ENCODE peak calls at places on chromosomes 5 and 9, in four cellular contexts. E, Q, G and W are unnamed samples.

GRCh38 chr5:130514984-130515690 is 610.9 kb downstream of the CHSY3 start:
- DNase-seq in E (no peak), Q (no peak), G (no peak), W (no peak)

GRCh38 chr5:180976518-180976917 is 12.1 kb upstream of the BTNL3 start:
- DNase-seq in E (no peak), Q (no peak), G (peak), W (no peak)

GRCh38 chr9:99905833-99906402 is 536 bp upstream of the STX17 start:
- DNase-seq in E (no peak), Q (no peak), G (no peak), W (no peak)

GRCh38 chr5:17132444-17133083 is 84.9 kb upstream of the BASP1 start:
- DNase-seq in E (peak), Q (no peak), G (no peak), W (no peak)

GRCh38 chr9:73042155-73042554 is 89.3 kb upstream of the ALDH1A1 start:
- DNase-seq in E (no peak), Q (no peak), G (no peak), W (no peak)

GRCh38 chr9:33992622-33993021 is 56.1 kb downstream of the UBAP2 start:
- DNase-seq in E (no peak), Q (no peak), G (no peak), W (no peak)

GRCh38 chr9:111305914-111306313 is 24.1 kb downstream of the OR2K2 start:
- DNase-seq in E (no peak), Q (no peak), G (no peak), W (no peak)

GRCh38 chr5:64229163-64229774 is 63.6 kb downstream of the RNF180 start:
- DNase-seq in E (no peak), Q (no peak), G (no peak), W (no peak)

GRCh38 chr5:128052764-128053163 is 30.8 kb upstream of the SLC12A2 start:
- DNase-seq in E (no peak), Q (no peak), G (no peak), W (no peak)

GRCh38 chr5:132776077-132776931 is 735 bp downstream of the SEPTIN8 start:
- DNase-seq in E (no peak), Q (peak), G (peak), W (peak)

GRCh38 chr5:68445257-68446069 is 229.9 kb downstream of the PIK3R1 start:
- DNase-seq in E (no peak), Q (no peak), G (no peak), W (no peak)

GRCh38 chr5:139752506-139753350 is 42.9 kb upstream of the PSD2 start:
- DNase-seq in E (no peak), Q (no peak), G (no peak), W (no peak)

GRCh38 chr9:110156902-110157301 is 51.1 kb downstream of the C9orf152 start:
- DNase-seq in E (peak), Q (no peak), G (no peak), W (no peak)

GRCh38 chr5:96151891-96152290 is 190.2 kb upstream of the ELL2 start:
- DNase-seq in E (no peak), Q (no peak), G (no peak), W (no peak)

GRCh38 chr9:33921967-33922895 is 105.3 kb downstream of the UBE2R2 start:
- DNase-seq in E (no peak), Q (no peak), G (no peak), W (no peak)

GRCh38 chr5:155616779-155617392 is 603.3 kb downstream of the KIF4B start:
- DNase-seq in E (peak), Q (peak), G (no peak), W (peak)

GRCh38 chr9:127207734-127208410 is 56.7 kb upstream of the GARNL3 start:
- DNase-seq in E (no peak), Q (no peak), G (no peak), W (no peak)

DNA sequence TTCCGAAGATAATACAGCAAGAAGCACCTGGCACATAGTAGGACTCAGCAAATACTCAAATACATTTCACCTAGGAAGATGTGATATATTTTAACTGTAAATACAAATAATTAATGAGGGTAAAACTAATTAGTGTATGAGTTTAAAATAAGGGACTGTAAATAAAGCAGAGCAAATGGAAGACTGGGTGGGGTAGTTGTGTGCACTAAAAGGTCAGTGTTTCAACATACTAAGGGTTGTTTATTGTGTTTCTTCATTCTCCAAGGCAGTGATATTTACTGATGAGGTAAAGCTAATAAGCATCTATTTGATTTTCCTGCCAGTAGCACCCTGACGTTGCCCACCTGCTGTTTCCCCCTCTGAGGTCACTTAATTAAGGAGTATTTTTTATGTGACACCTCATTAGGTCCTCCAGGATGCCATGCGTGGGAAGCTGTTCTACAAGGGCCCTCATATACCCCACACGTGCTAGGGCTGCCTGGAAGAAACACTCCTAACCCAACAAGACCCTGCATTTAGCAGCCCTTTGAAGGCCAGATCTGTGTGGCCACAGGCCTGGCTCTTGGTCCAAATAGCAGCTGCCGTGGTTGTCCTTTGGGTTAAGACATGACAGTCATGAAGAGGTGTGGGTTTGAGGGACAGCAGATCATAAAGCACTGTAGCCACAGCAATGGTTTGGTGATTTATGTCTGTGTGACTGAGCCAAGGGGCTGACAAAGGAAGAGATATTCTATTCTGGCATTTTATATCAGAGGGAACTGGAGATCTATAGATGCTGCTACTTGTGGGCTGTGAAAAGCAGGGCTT is 97.5 kb upstream of the RPS23 start:
- DNase-seq in E (no peak), Q (no peak), G (no peak), W (no peak)
- TF ChIP-seq CTCF in E (no peak), Q (no peak), G (no peak), W (no peak)

DNA sequence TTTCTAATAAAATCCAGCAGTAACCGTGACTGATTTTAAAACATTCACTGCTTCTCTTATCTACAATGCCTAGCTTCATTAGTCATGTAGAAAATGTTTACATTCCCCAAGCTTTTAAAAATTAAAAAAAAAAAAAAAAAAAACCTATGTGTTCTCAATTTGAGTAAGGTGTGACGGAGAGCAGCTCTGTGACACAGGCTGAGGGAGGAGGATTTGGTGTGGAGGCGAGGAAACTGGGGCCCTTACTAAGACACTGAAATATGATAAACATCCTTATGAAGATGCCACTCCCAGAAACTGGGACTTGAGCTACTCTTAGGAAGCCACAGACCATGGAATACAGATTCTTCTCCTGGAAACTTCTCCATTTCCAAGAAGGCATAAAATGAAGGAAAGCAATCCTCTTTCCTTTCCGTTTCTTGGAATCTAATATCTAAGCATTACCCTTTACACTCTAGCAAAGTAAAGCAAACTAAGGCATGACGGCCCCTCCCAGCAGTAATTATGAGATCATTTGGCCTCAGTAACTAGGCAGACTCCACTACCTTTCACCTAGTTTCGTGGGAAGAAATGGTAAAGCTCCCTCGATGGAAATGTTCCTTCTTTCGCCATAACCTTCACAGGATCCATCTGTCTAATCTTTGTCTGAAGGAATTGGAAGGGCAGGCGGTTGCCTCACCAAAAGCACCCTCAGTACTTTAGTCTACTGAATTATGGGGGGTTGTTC is 23.5 kb downstream of the GRAMD2B start:
- DNase-seq in E (no peak), Q (no peak), G (no peak), W (no peak)
- H3K27ac ChIP-seq in E (no peak), Q (no peak), G (peak), W (peak)

GRCh38 chr9:70609542-70610286 is 195.3 kb upstream of the KLF9 start:
- DNase-seq in E (no peak), Q (peak), G (peak), W (no peak)
- H3K4me3 ChIP-seq in E (no peak), Q (no peak), G (no peak), W (no peak)

DNA sequence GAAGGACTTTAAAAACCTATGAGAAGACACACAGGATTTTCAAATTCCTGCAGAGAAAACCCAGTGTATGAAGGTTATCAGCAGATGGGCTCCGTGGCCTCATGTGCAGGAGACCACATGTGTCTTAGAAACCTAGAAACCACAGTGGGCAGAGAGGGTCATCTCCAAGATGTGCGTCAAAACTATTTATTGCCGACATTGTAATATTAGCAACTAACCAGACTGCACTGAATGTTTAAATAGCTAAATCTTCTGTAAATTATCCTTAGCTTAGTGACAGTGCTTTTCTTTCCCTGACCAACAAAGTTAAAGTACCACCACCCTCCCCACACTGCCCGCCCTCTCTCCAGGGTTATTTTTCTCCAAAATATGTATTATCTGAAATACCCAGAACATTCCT is 457.9 kb downstream of the ICE1 start:
- DNase-seq in E (no peak), Q (no peak), G (no peak), W (no peak)
- TF ChIP-seq CTCF in E (no peak), Q (no peak), G (no peak), W (no peak)

DNA sequence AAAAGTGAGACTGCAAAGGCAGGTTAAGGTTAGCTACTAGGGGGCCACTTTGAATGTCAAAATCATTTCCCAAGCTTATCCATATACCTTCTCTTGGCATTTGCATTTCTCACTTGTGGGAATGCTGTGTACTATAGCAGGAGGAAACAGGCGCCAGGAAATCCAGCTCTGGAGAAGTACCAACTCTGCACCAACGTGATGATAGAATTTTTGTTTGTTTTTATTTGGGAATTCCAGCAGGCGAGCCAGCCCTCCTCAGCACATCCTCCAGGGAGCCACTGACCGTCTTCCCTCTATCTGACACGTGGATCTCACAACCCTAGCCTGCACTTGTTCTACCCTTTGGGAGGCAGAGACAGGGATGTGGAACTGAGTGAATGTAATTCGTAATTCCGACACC is 318.0 kb downstream of the ACTL7B start:
- DNase-seq in E (no peak), Q (no peak), G (no peak), W (no peak)
- H3K27ac ChIP-seq in E (no peak), Q (no peak), G (no peak), W (no peak)

DNA sequence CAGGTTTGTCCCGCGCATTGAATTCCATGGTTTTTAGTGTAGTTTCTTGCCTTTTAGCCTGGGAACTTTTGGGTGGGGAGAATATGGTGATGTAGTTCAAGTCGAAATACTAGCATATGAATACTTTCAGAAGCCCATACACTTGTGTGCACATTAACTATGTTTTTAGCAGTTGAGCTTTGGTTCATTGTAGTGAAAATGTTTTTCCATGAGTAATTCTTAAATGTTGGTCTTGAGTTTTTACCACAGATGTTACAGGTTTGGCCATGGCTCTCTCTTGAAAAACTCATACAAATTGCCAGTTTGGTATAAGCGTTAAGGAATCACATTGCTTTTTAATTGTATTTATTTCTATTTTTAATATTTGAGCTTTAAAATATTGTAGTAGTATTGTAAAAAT is 45.6 kb downstream of the TRIO start:
- DNase-seq in E (no peak), Q (no peak), G (no peak), W (no peak)
- H3K4me3 ChIP-seq in E (no peak), Q (no peak), G (no peak), W (no peak)